ENCODE peak calls at places on chromosome 10, in seven cellular contexts. One of them, this sample, is unnamed.

GRCh38 chr10:72309290-72310240 is 35.8 kb downstream of the DDIT4 start:
- DNase-seq in H1: no peak
- DNase-seq in HEK293T: no peak
- DNase-seq in GM12878: no peak
- DNase-seq in HCT116: no peak
- DNase-seq in WTC11: no peak
- DNase-seq in K562: no peak
- DNase-seq in this sample: no peak

GRCh38 chr10:7593068-7593467 is 73.7 kb downstream of the ITIH5 start:
- DNase-seq in HCT116: no peak
- DNase-seq in K562: no peak
- DNase-seq in WTC11: no peak
- DNase-seq in GM12878: no peak
- DNase-seq in H1: no peak
- DNase-seq in HEK293T: no peak
- DNase-seq in this sample: no peak

GRCh38 chr10:33137356-33138007 is 179.5 kb upstream of the ITGB1 start:
- DNase-seq in H1: no peak
- DNase-seq in WTC11: no peak
- DNase-seq in HEK293T: no peak
- DNase-seq in HCT116: no peak
- DNase-seq in GM12878: no peak
- DNase-seq in K562: no peak
- DNase-seq in this sample: no peak

GRCh38 chr10:75170215-75170614 is 40.4 kb upstream of the VDAC2 start:
- DNase-seq in HCT116: no peak
- DNase-seq in GM12878: no peak
- DNase-seq in HEK293T: no peak
- DNase-seq in H1: no peak
- DNase-seq in WTC11: no peak
- DNase-seq in K562: no peak
- DNase-seq in this sample: no peak

GRCh38 chr10:77360121-77360520 is 277.5 kb downstream of the KCNMA1 start:
- DNase-seq in HCT116: no peak
- DNase-seq in HEK293T: no peak
- DNase-seq in K562: no peak
- DNase-seq in H1: no peak
- DNase-seq in WTC11: no peak
- DNase-seq in GM12878: no peak
- DNase-seq in this sample: no peak

GRCh38 chr10:70331486-70332268 is 47.9 kb upstream of the NPFFR1 start:
- DNase-seq in WTC11: peak
- DNase-seq in HEK293T: peak
- DNase-seq in HCT116: peak
- DNase-seq in H1: no peak
- DNase-seq in K562: peak
- DNase-seq in GM12878: peak
- DNase-seq in this sample: peak

GRCh38 chr10:31010062-31010461 is 21.6 kb downstream of the ZNF438 start:
- DNase-seq in HEK293T: no peak
- DNase-seq in GM12878: no peak
- DNase-seq in H1: no peak
- DNase-seq in HCT116: no peak
- DNase-seq in K562: no peak
- DNase-seq in WTC11: no peak
- DNase-seq in this sample: no peak

GRCh38 chr10:1159131-1160061 is 103.2 kb downstream of the WDR37 start:
- DNase-seq in HEK293T: no peak
- DNase-seq in K562: peak
- DNase-seq in HCT116: no peak
- DNase-seq in H1: no peak
- DNase-seq in GM12878: no peak
- DNase-seq in WTC11: no peak
- DNase-seq in this sample: no peak

GRCh38 chr10:70271996-70272924 is 11.5 kb downstream of the NPFFR1 start:
- DNase-seq in HEK293T: no peak
- DNase-seq in H1: no peak
- DNase-seq in HCT116: no peak
- DNase-seq in K562: no peak
- DNase-seq in WTC11: no peak
- DNase-seq in GM12878: no peak
- DNase-seq in this sample: no peak

GRCh38 chr10:132447446-132448247 is 50.6 kb downstream of the PWWP2B start:
- DNase-seq in K562: no peak
- DNase-seq in HCT116: no peak
- DNase-seq in H1: no peak
- DNase-seq in HEK293T: no peak
- DNase-seq in GM12878: no peak
- DNase-seq in WTC11: peak
- DNase-seq in this sample: peak

GRCh38 chr10:80468002-80468401 is 13.9 kb downstream of the TSPAN14 start:
- DNase-seq in HEK293T: no peak
- DNase-seq in GM12878: no peak
- DNase-seq in K562: peak
- DNase-seq in WTC11: peak
- DNase-seq in H1: no peak
- DNase-seq in HCT116: no peak
- DNase-seq in this sample: no peak

GRCh38 chr10:100101526-100102076 is 19.9 kb upstream of the CPN1 start:
- DNase-seq in GM12878: no peak
- DNase-seq in HEK293T: no peak
- DNase-seq in K562: no peak
- DNase-seq in H1: no peak
- DNase-seq in WTC11: no peak
- DNase-seq in HCT116: no peak
- DNase-seq in this sample: peak

GRCh38 chr10:36017141-36017540 is 375.0 kb upstream of the FZD8 start:
- DNase-seq in H1: no peak
- DNase-seq in WTC11: no peak
- DNase-seq in HEK293T: no peak
- DNase-seq in HCT116: no peak
- DNase-seq in K562: no peak
- DNase-seq in GM12878: no peak
- DNase-seq in this sample: no peak

GRCh38 chr10:470339-471003 is 219.0 kb downstream of the DIP2C start:
- DNase-seq in K562: no peak
- DNase-seq in HCT116: no peak
- DNase-seq in H1: no peak
- DNase-seq in GM12878: no peak
- DNase-seq in WTC11: no peak
- DNase-seq in HEK293T: no peak
- DNase-seq in this sample: no peak

GRCh38 chr10:6347391-6347951 is 144.7 kb downstream of the PFKFB3 start:
- DNase-seq in H1: no peak
- DNase-seq in HCT116: no peak
- DNase-seq in K562: no peak
- DNase-seq in GM12878: peak
- DNase-seq in HEK293T: no peak
- DNase-seq in WTC11: no peak
- DNase-seq in this sample: no peak

GRCh38 chr10:22351131-22351703 is 5.9 kb downstream of the SPAG6 start:
- DNase-seq in WTC11: no peak
- DNase-seq in HCT116: no peak
- DNase-seq in GM12878: no peak
- DNase-seq in K562: no peak
- DNase-seq in HEK293T: no peak
- DNase-seq in H1: no peak
- DNase-seq in this sample: no peak

GRCh38 chr10:87750001-87750651 is 67.9 kb downstream of the ATAD1 start:
- DNase-seq in GM12878: no peak
- DNase-seq in K562: no peak
- DNase-seq in HEK293T: no peak
- DNase-seq in WTC11: no peak
- DNase-seq in H1: no peak
- DNase-seq in HCT116: no peak
- DNase-seq in this sample: no peak

GRCh38 chr10:49263591-49263990 is 35.4 kb upstream of the C10orf71 start:
- DNase-seq in HEK293T: no peak
- DNase-seq in GM12878: no peak
- DNase-seq in H1: no peak
- DNase-seq in K562: no peak
- DNase-seq in HCT116: no peak
- DNase-seq in WTC11: no peak
- DNase-seq in this sample: no peak
- TF ChIP-seq SP1 in HEK293T: no peak
- TF ChIP-seq SP1 in GM12878: no peak
- TF ChIP-seq SP1 in H1: no peak
- TF ChIP-seq SP1 in K562: no peak
- TF ChIP-seq SP1 in HCT116: no peak
- TF ChIP-seq SP1 in WTC11: no peak
- TF ChIP-seq SP1 in this sample: no peak

DNA sequence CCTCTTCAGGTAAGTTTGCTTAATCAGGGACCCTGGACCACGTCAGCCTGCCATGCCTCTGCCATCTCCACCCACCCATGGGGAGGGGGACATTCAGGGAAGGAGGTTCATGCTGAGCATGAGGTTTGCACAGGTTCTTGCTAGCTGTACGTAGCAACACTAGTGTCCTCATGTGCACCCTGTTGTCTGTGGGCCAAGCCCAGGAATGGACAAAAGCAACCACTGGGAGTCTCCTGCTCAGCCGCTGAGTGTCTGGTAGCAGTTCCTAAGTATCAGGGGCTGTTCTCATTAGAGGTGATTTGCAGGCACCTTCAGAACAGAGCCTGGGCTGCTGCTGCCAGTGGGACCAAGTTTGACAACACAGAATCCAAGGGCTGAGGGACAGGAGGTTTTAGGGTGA is 17.9 kb downstream of the CASP7 start:
- DNase-seq in HCT116: no peak
- DNase-seq in HEK293T: no peak
- DNase-seq in K562: no peak
- DNase-seq in GM12878: no peak
- DNase-seq in H1: no peak
- DNase-seq in WTC11: no peak
- DNase-seq in this sample: no peak
- TF ChIP-seq SP1 in HCT116: no peak
- TF ChIP-seq SP1 in HEK293T: no peak
- TF ChIP-seq SP1 in K562: no peak
- TF ChIP-seq SP1 in GM12878: no peak
- TF ChIP-seq SP1 in H1: no peak
- TF ChIP-seq SP1 in WTC11: no peak
- TF ChIP-seq SP1 in this sample: no peak

GRCh38 chr10:121976607-121977006 is 1.6 kb upstream of the NSMCE4A start:
- DNase-seq in HEK293T: no peak
- DNase-seq in WTC11: no peak
- DNase-seq in GM12878: no peak
- DNase-seq in H1: no peak
- DNase-seq in K562: no peak
- DNase-seq in HCT116: no peak
- DNase-seq in this sample: peak

GRCh38 chr10:121974019-121974534 is 940 bp downstream of the NSMCE4A start:
- DNase-seq in WTC11: no peak
- DNase-seq in H1: no peak
- DNase-seq in GM12878: no peak
- DNase-seq in HCT116: no peak
- DNase-seq in HEK293T: no peak
- DNase-seq in K562: no peak
- DNase-seq in this sample: no peak

GRCh38 chr10:121975295-121976086 is 474 bp upstream of the NSMCE4A start:
- DNase-seq in K562: no peak
- DNase-seq in HEK293T: no peak
- DNase-seq in H1: no peak
- DNase-seq in GM12878: no peak
- DNase-seq in WTC11: no peak
- DNase-seq in HCT116: no peak
- DNase-seq in this sample: no peak

GRCh38 chr10:121974535-121975294 is at the start of gene NSMCE4A:
- DNase-seq in HCT116: peak
- DNase-seq in H1: peak
- DNase-seq in HEK293T: peak
- DNase-seq in WTC11: peak
- DNase-seq in K562: peak
- DNase-seq in GM12878: peak
- DNase-seq in this sample: peak

GRCh38 chr10:121978511-121978910 is 3.5 kb upstream of the NSMCE4A start:
- DNase-seq in K562: no peak
- DNase-seq in H1: no peak
- DNase-seq in HEK293T: no peak
- DNase-seq in GM12878: no peak
- DNase-seq in WTC11: no peak
- DNase-seq in HCT116: no peak
- DNase-seq in this sample: no peak
- TF ChIP-seq SP1 in K562: no peak
- TF ChIP-seq SP1 in H1: no peak
- TF ChIP-seq SP1 in HEK293T: no peak
- TF ChIP-seq SP1 in GM12878: no peak
- TF ChIP-seq SP1 in WTC11: no peak
- TF ChIP-seq SP1 in HCT116: no peak
- TF ChIP-seq SP1 in this sample: no peak

DNA sequence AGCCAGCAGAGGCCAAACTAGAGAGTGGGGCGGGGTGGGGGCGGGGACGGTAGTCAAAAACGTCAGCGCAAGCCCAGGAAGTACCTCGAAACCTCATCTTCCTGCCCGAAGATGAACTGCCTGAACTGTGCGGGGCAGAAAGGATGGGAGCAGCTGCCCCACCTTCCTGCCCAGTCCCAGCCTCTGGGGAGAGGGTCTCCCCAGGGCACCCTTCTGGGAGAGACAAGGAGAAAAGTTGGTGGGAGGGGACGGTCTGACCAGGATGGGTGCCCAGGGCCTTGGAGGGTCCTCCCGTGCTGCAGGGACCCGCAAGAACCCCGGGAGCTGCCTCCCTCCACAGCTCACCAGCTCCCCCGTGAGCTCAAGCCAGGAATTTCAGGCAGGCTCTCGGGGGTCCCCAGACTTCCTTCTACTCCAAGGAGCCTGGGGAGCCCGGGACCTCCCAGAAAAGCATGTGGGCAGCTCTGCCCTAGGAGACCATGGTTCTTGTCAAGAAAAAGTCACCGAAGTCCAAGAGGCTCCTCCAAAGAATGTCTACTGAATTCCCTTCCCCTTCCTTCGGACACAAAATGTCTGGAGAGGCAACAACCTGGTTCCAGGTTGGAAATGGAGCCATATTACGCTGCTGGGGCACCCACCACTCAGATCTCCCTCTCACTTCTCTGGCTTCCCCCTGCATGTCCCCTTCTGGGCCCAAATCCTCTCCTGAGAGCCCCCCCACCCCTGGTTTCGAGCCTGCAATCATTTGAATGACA is 52.8 kb downstream of the RGS10 start:
- DNase-seq in HCT116: peak
- DNase-seq in WTC11: peak
- DNase-seq in HEK293T: peak
- DNase-seq in GM12878: no peak
- DNase-seq in K562: peak
- DNase-seq in H1: peak
- DNase-seq in this sample: peak
- TF ChIP-seq SP1 in HCT116: no peak
- TF ChIP-seq SP1 in WTC11: no peak
- TF ChIP-seq SP1 in HEK293T: no peak
- TF ChIP-seq SP1 in GM12878: no peak
- TF ChIP-seq SP1 in K562: no peak
- TF ChIP-seq SP1 in H1: no peak
- TF ChIP-seq SP1 in this sample: no peak

GRCh38 chr10:94607111-94607510 is 61.5 kb downstream of the HELLS start:
- DNase-seq in K562: no peak
- DNase-seq in H1: no peak
- DNase-seq in HEK293T: no peak
- DNase-seq in GM12878: peak
- DNase-seq in WTC11: no peak
- DNase-seq in HCT116: no peak
- DNase-seq in this sample: no peak
- TF ChIP-seq SP1 in K562: no peak
- TF ChIP-seq SP1 in H1: no peak
- TF ChIP-seq SP1 in HEK293T: no peak
- TF ChIP-seq SP1 in GM12878: no peak
- TF ChIP-seq SP1 in WTC11: no peak
- TF ChIP-seq SP1 in HCT116: no peak
- TF ChIP-seq SP1 in this sample: no peak